ENCODE peak calls at places on chromosome 10, in nine cellular contexts. T, U, I, C, F, A, K, L and H are unnamed samples.

GRCh38 chr10:72344932-72345331 is 9.8 kb downstream of the DNAJB12 start:
- DNase-seq in T (no peak), U (no peak), I (no peak), C (no peak), F (no peak), A (no peak), K (no peak), L (peak), H (peak)

GRCh38 chr10:30436200-30436599 is 2.2 kb downstream of the MAP3K8 start:
- DNase-seq in T (no peak), U (peak), I (no peak), C (peak), F (peak), A (no peak), K (peak), L (no peak), H (peak)

GRCh38 chr10:101070098-101070497 is 8.3 kb downstream of the KAZALD1 start:
- DNase-seq in T (no peak), U (no peak), I (no peak), C (no peak), F (no peak), A (no peak), K (peak), L (no peak), H (no peak)

GRCh38 chr10:27531336-27531847 is 27.3 kb downstream of the RAB18 start:
- DNase-seq in T (no peak), U (no peak), I (no peak), C (no peak), F (no peak), A (no peak), K (no peak), L (no peak), H (no peak)

GRCh38 chr10:75716506-75716905 is 285.1 kb downstream of the LRMDA start:
- DNase-seq in T (no peak), U (no peak), I (no peak), C (no peak), F (no peak), A (no peak), K (no peak), L (no peak), H (no peak)

GRCh38 chr10:55183993-55184392 is 383.0 kb upstream of the PCDH15 start:
- DNase-seq in T (no peak), U (peak), I (no peak), C (no peak), F (no peak), A (no peak), K (no peak), L (no peak), H (no peak)

GRCh38 chr10:91374054-91374453 is 36.1 kb upstream of the HECTD2 start:
- DNase-seq in T (no peak), U (no peak), I (no peak), C (no peak), F (no peak), A (no peak), K (no peak), L (no peak), H (no peak)

GRCh38 chr10:94223702-94224370 is 138.9 kb downstream of the NOC3L start:
- DNase-seq in T (no peak), U (no peak), I (no peak), C (no peak), F (no peak), A (no peak), K (no peak), L (no peak), H (no peak)

GRCh38 chr10:113278664-113279063 is 274.2 kb upstream of the HABP2 start:
- DNase-seq in T (no peak), U (no peak), I (no peak), C (no peak), F (no peak), A (no peak), K (no peak), L (no peak), H (no peak)

GRCh38 chr10:87860156-87860795 is 3.1 kb downstream of the KLLN start:
- DNase-seq in T (no peak), U (peak), I (peak), C (peak), F (peak), A (no peak), K (no peak), L (no peak), H (peak)

GRCh38 chr10:51074238-51075028 is at the start of gene PRKG1:
- DNase-seq in T (peak), U (peak), I (peak), C (peak), F (peak), A (peak), K (peak), L (peak), H (peak)

GRCh38 chr10:32713560-32713959 is 244.5 kb downstream of the ITGB1 start:
- DNase-seq in T (no peak), U (no peak), I (no peak), C (no peak), F (no peak), A (no peak), K (no peak), L (no peak), H (peak)
- TF ChIP-seq CTCF in T (no peak), U (no peak), I (no peak), C (peak), F (peak), A (no peak), K (no peak), L (peak), H (peak)

GRCh38 chr10:71236822-71237682 is 24.7 kb downstream of the UNC5B start:
- DNase-seq in T (no peak), U (no peak), I (no peak), C (no peak), F (no peak), A (no peak), K (no peak), L (no peak), H (no peak)
- H3K27ac ChIP-seq in T (no peak), U (no peak), I (no peak), C (no peak), F (no peak), A (no peak), K (no peak), L (no peak), H (no peak)

GRCh38 chr10:6844251-6844650 is 264.2 kb upstream of the PRKCQ start:
- DNase-seq in T (no peak), U (no peak), I (no peak), C (no peak), F (no peak), A (no peak), K (no peak), L (no peak), H (no peak)

GRCh38 chr10:6841746-6842145 is 261.7 kb upstream of the PRKCQ start:
- DNase-seq in T (no peak), U (no peak), I (no peak), C (no peak), F (no peak), A (no peak), K (no peak), L (no peak), H (no peak)

GRCh38 chr10:6840766-6841165 is 260.7 kb upstream of the PRKCQ start:
- DNase-seq in T (no peak), U (peak), I (no peak), C (peak), F (no peak), A (no peak), K (no peak), L (no peak), H (no peak)

GRCh38 chr10:6842722-6843121 is 262.6 kb upstream of the PRKCQ start:
- DNase-seq in T (no peak), U (no peak), I (no peak), C (no peak), F (no peak), A (no peak), K (no peak), L (no peak), H (no peak)

DNA sequence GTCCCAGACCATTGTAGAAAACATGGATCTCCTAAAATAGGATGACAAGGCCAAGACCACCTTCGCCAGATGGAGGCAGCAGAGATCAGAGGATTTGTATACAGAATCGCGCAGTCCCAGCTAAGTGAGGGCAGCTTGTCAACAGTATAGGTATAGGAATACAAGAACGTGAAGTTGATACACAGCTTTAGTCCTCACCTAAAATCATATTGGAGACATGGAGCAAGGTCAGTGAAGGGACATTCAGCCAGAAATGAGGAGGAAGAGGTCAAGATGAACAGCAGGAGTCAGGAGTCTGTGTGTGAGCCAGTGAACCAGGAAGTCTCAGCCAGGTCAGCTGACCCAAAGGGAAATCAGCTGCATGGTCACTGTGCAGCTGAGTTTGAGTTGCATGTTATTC is 263.4 kb upstream of the PRKCQ start:
- DNase-seq in T (no peak), U (no peak), I (no peak), C (no peak), F (no peak), A (no peak), K (no peak), L (no peak), H (no peak)
- TF ChIP-seq CTCF in T (no peak), U (no peak), I (no peak), C (no peak), F (no peak), A (no peak), K (no peak), L (no peak), H (peak)

GRCh38 chr10:4082851-4083250 is 297.8 kb upstream of the KLF6 start:
- DNase-seq in T (no peak), U (peak), I (no peak), C (no peak), F (no peak), A (no peak), K (no peak), L (no peak), H (no peak)
- H3K27ac ChIP-seq in T (peak), U (no peak), I (no peak), C (no peak), F (no peak), A (no peak), K (no peak), L (no peak), H (no peak)

GRCh38 chr10:69742928-69743602 is 58.6 kb upstream of the COL13A1 start:
- DNase-seq in T (no peak), U (no peak), I (peak), C (peak), F (peak), A (no peak), K (no peak), L (no peak), H (peak)
- TF ChIP-seq CTCF in T (peak), U (peak), I (peak), C (peak), F (peak), A (no peak), K (no peak), L (peak), H (peak)

DNA sequence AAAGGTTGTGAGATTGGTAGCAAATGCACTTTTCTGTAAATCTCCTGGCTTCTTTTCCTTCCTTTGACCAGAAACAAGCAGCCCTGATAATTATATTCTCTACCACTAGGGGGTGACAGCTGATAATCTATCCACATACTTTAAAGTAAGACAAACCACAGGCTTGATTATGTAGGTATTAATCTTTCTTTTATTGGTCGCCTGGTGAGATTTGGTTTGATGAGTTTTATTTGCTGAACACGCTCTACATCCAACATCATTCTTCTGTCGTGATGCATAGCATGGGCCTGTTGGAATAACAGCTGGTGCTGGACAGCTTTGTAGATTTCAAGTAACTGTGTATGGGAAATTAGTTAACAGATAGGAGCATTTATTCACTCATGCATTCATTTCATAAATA is 63.5 kb downstream of the ZNF365 start:
- DNase-seq in T (no peak), U (peak), I (peak), C (peak), F (peak), A (no peak), K (no peak), L (no peak), H (no peak)
- H3K27ac ChIP-seq in T (no peak), U (no peak), I (no peak), C (no peak), F (no peak), A (no peak), K (no peak), L (no peak), H (no peak)

GRCh38 chr10:95605163-95605562 is 44.0 kb upstream of the SORBS1 start:
- DNase-seq in T (no peak), U (no peak), I (no peak), C (no peak), F (no peak), A (no peak), K (no peak), L (no peak), H (no peak)

GRCh38 chr10:95606922-95607321 is 45.8 kb upstream of the SORBS1 start:
- DNase-seq in T (no peak), U (no peak), I (no peak), C (peak), F (no peak), A (no peak), K (no peak), L (no peak), H (no peak)

GRCh38 chr10:95613330-95613729 is 43.2 kb downstream of the ALDH18A1 start:
- DNase-seq in T (no peak), U (no peak), I (no peak), C (no peak), F (no peak), A (no peak), K (no peak), L (no peak), H (no peak)

GRCh38 chr10:95610727-95611126 is 45.8 kb downstream of the ALDH18A1 start:
- DNase-seq in T (no peak), U (no peak), I (no peak), C (no peak), F (no peak), A (no peak), K (no peak), L (no peak), H (no peak)
- TF ChIP-seq CTCF in T (no peak), U (no peak), I (no peak), C (no peak), F (no peak), A (no peak), K (no peak), L (no peak), H (no peak)

GRCh38 chr10:60188548-60188947 is 201.1 kb downstream of the ANK3 start:
- DNase-seq in T (no peak), U (no peak), I (no peak), C (no peak), F (no peak), A (no peak), K (no peak), L (no peak), H (no peak)
- H3K27ac ChIP-seq in T (no peak), U (no peak), I (no peak), C (no peak), F (no peak), A (no peak), K (no peak), L (no peak), H (no peak)

GRCh38 chr10:13731799-13732198 is 145.0 kb downstream of the PRPF18 start:
- DNase-seq in T (no peak), U (no peak), I (no peak), C (no peak), F (no peak), A (no peak), K (no peak), L (no peak), H (no peak)

GRCh38 chr10:13727574-13727973 is 140.8 kb downstream of the PRPF18 start:
- DNase-seq in T (no peak), U (no peak), I (no peak), C (no peak), F (no peak), A (no peak), K (no peak), L (no peak), H (no peak)

GRCh38 chr10:13732485-13732884 is 145.7 kb downstream of the PRPF18 start:
- DNase-seq in T (no peak), U (no peak), I (no peak), C (no peak), F (no peak), A (no peak), K (no peak), L (no peak), H (no peak)

GRCh38 chr10:13728898-13729535 is 142.3 kb downstream of the PRPF18 start:
- DNase-seq in T (no peak), U (no peak), I (no peak), C (no peak), F (no peak), A (no peak), K (no peak), L (no peak), H (no peak)

GRCh38 chr10:13729959-13730358 is 143.2 kb downstream of the PRPF18 start:
- DNase-seq in T (no peak), U (no peak), I (peak), C (no peak), F (peak), A (no peak), K (no peak), L (no peak), H (no peak)
- TF ChIP-seq CTCF in T (no peak), U (no peak), I (no peak), C (no peak), F (no peak), A (no peak), K (no peak), L (no peak), H (no peak)